ENCODE peak calls at places on chromosomes 5 and 9, in four cellular contexts. One of them, this sample, is unnamed.

GRCh38 chr5:171336486-171337206 is 27.6 kb downstream of the TLX3 start:
- DNase-seq in WTC11: peak
- DNase-seq in K562: no peak
- DNase-seq in HepG2: no peak
- DNase-seq in this sample: no peak

GRCh38 chr5:132019857-132020555 is 8.5 kb upstream of the ACSL6 start:
- DNase-seq in WTC11: no peak
- DNase-seq in K562: no peak
- DNase-seq in HepG2: no peak
- DNase-seq in this sample: peak

GRCh38 chr9:125534934-125535701 is 171.9 kb downstream of the MAPKAP1 start:
- DNase-seq in WTC11: no peak
- DNase-seq in K562: no peak
- DNase-seq in HepG2: no peak
- DNase-seq in this sample: no peak

GRCh38 chr9:105329729-105330082 is 85.3 kb downstream of the SLC44A1 start:
- DNase-seq in WTC11: no peak
- DNase-seq in K562: no peak
- DNase-seq in HepG2: no peak
- DNase-seq in this sample: no peak

GRCh38 chr5:118253401-118254061 is 734.8 kb downstream of the DTWD2 start:
- DNase-seq in WTC11: no peak
- DNase-seq in K562: no peak
- DNase-seq in HepG2: no peak
- DNase-seq in this sample: no peak

GRCh38 chr9:72338631-72339030 is 26.4 kb downstream of the ZFAND5 start:
- DNase-seq in WTC11: no peak
- DNase-seq in K562: no peak
- DNase-seq in HepG2: no peak
- DNase-seq in this sample: no peak

GRCh38 chr9:118059520-118060278 is 355.5 kb downstream of the TLR4 start:
- DNase-seq in WTC11: peak
- DNase-seq in K562: no peak
- DNase-seq in HepG2: peak
- DNase-seq in this sample: no peak

GRCh38 chr9:75429531-75430454 is 341.5 kb downstream of the OSTF1 start:
- DNase-seq in WTC11: no peak
- DNase-seq in K562: no peak
- DNase-seq in HepG2: no peak
- DNase-seq in this sample: no peak

GRCh38 chr9:29213374-29214161 is 1640.3 kb upstream of the C9orf72 start:
- DNase-seq in WTC11: peak
- DNase-seq in K562: no peak
- DNase-seq in HepG2: no peak
- DNase-seq in this sample: no peak

GRCh38 chr5:10934789-10935355 is 173.8 kb upstream of the DAP start:
- DNase-seq in WTC11: no peak
- DNase-seq in K562: no peak
- DNase-seq in HepG2: no peak
- DNase-seq in this sample: no peak

GRCh38 chr9:3181049-3181953 is 337.4 kb upstream of the PUM3 start:
- DNase-seq in WTC11: peak
- DNase-seq in K562: peak
- DNase-seq in HepG2: peak
- DNase-seq in this sample: no peak
- TF ChIP-seq TCF7 in WTC11: no peak
- TF ChIP-seq TCF7 in K562: no peak
- TF ChIP-seq TCF7 in HepG2: no peak
- TF ChIP-seq TCF7 in this sample: no peak

GRCh38 chr5:76367623-76368366 is 35.3 kb upstream of the IQGAP2 start:
- DNase-seq in WTC11: no peak
- DNase-seq in K562: peak
- DNase-seq in HepG2: no peak
- DNase-seq in this sample: peak
- TF ChIP-seq TCF7 in WTC11: no peak
- TF ChIP-seq TCF7 in K562: no peak
- TF ChIP-seq TCF7 in HepG2: no peak
- TF ChIP-seq TCF7 in this sample: no peak

DNA sequence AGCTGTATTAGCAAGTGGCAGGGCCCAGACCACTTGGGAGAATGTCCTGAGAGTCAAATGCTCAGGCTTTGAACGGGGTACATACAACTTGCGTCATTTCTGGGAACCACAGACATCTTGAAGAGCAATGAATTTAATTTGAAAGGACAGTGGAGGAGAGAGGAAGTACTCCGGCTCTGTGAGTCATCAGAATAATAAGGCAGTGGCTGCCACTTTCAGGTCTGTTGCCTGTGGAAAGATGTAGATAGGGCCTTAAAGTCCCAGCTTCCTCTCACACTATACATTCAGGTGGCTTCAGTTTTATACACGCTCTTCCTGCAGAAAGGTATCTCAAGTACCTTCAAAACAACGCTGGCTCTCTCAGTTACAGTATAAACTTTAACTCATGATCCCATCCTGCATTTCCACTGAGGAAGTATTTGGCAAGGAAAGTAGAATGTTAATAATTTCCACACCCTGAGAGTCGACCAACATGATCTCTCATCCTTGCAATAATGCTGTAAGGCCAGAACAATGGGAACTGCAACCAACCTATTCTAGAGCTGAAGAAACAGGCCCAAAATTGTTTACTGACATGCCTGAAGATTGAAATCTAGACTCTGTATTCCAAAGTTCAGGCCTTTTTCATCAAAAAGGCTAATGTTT is 6.8 kb upstream of the PRUNE2 start:
- DNase-seq in WTC11: no peak
- DNase-seq in K562: peak
- DNase-seq in HepG2: no peak
- DNase-seq in this sample: no peak
- TF ChIP-seq TCF7 in WTC11: no peak
- TF ChIP-seq TCF7 in K562: no peak
- TF ChIP-seq TCF7 in HepG2: no peak
- TF ChIP-seq TCF7 in this sample: no peak

DNA sequence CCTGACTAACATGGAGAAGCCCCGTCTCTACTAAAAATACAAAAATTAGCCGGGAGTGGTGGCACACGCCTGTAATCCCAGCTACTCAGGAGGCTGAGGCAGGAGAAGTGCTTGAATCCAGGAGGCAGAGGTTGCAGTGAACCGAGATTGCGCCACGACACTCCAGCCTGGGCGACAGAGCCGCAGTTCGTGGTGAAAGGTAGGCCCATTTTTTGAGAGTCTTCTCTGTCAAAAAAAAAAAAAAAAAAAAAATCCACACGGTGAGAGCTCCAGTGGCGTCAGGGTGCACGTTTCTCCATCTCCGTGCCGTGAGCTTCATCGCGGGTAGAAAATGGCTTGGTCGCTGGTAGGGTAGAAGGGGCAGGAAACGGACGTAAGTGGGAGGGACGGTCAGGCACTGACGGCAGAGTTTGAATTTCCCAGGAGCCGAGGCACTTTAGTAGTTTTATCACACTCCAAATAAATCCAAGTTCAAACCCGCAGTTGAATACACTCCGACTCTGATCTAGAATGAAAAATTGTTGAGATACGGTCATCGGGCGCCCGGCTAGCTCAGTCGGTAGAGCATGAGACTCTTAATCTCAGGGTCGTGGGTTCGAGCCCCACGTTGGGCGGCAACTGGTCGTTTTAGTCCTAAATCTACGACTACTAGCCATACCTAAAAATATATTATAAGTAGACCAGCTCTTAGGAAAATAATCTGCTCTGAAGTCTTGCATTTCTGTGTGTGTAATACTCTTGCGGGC is 2.4 kb upstream of the TRIM7 start:
- DNase-seq in WTC11: peak
- DNase-seq in K562: peak
- DNase-seq in HepG2: peak
- DNase-seq in this sample: no peak
- TF ChIP-seq TCF7 in WTC11: no peak
- TF ChIP-seq TCF7 in K562: no peak
- TF ChIP-seq TCF7 in HepG2: no peak
- TF ChIP-seq TCF7 in this sample: no peak

GRCh38 chr9:136762915-136763648 is 1.2 kb downstream of the LCN15 start:
- DNase-seq in WTC11: peak
- DNase-seq in K562: peak
- DNase-seq in HepG2: peak
- DNase-seq in this sample: no peak
- TF ChIP-seq TCF7 in WTC11: no peak
- TF ChIP-seq TCF7 in K562: no peak
- TF ChIP-seq TCF7 in HepG2: no peak
- TF ChIP-seq TCF7 in this sample: no peak

GRCh38 chr5:143554918-143555477 is 151.5 kb upstream of the NR3C1 start:
- DNase-seq in WTC11: no peak
- DNase-seq in K562: no peak
- DNase-seq in HepG2: peak
- DNase-seq in this sample: no peak

GRCh38 chr5:143557992-143558506 is 154.6 kb upstream of the NR3C1 start:
- DNase-seq in WTC11: no peak
- DNase-seq in K562: no peak
- DNase-seq in HepG2: no peak
- DNase-seq in this sample: no peak

GRCh38 chr5:143554194-143554717 is 150.8 kb upstream of the NR3C1 start:
- DNase-seq in WTC11: no peak
- DNase-seq in K562: no peak
- DNase-seq in HepG2: no peak
- DNase-seq in this sample: no peak

GRCh38 chr5:143559586-143559985 is 156.1 kb upstream of the NR3C1 start:
- DNase-seq in WTC11: no peak
- DNase-seq in K562: no peak
- DNase-seq in HepG2: no peak
- DNase-seq in this sample: no peak

DNA sequence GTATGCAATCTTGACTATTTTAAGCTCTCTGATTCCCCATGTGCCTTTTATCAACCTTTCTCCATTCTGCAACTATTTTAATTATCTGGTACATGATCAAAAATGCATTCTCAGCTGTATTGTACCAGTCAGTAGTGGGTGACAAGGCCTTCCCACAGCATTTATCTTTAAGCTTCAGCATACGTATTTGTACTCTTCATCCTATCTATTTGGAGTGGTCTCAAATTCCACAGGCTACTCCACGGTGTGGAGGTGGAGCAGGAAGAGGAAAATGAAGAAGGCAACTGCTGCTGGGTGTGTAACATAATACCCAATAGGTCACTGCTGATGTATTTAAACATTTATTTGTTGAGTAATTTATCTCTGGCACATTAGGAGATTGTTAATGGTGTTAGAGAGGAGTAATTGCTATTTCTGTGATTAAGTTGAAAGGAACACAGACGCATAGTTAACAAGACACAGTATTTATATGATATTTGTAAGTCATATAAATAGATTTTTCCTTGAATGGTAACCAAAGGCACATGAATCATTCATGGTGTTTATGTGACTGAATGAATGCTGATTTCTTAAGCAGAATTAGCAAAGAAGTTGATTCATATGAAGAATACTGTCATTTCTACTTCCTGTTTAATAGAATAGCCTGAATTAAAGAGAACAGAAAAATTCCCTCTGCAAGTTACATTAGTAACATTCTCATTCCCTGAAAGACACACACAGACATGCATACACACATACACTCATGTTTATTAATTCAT is 153.8 kb upstream of the NR3C1 start:
- DNase-seq in WTC11: no peak
- DNase-seq in K562: no peak
- DNase-seq in HepG2: no peak
- DNase-seq in this sample: peak
- TF ChIP-seq TCF7 in WTC11: no peak
- TF ChIP-seq TCF7 in K562: no peak
- TF ChIP-seq TCF7 in HepG2: no peak
- TF ChIP-seq TCF7 in this sample: no peak

GRCh38 chr5:39992617-39993203 is 567.9 kb upstream of the DAB2 start:
- DNase-seq in WTC11: no peak
- DNase-seq in K562: no peak
- DNase-seq in HepG2: no peak
- DNase-seq in this sample: no peak
- TF ChIP-seq TCF7 in WTC11: no peak
- TF ChIP-seq TCF7 in K562: no peak
- TF ChIP-seq TCF7 in HepG2: no peak
- TF ChIP-seq TCF7 in this sample: no peak

GRCh38 chr5:135220394-135221186 is 178.4 kb downstream of the MACROH2A1 start:
- DNase-seq in WTC11: no peak
- DNase-seq in K562: no peak
- DNase-seq in HepG2: no peak
- DNase-seq in this sample: no peak
- TF ChIP-seq TCF7 in WTC11: no peak
- TF ChIP-seq TCF7 in K562: no peak
- TF ChIP-seq TCF7 in HepG2: no peak
- TF ChIP-seq TCF7 in this sample: no peak

GRCh38 chr5:124752854-124753720 is 6.6 kb upstream of the ZNF608 start:
- DNase-seq in WTC11: no peak
- DNase-seq in K562: no peak
- DNase-seq in HepG2: no peak
- DNase-seq in this sample: no peak

GRCh38 chr5:124754206-124754927 is 7.9 kb upstream of the ZNF608 start:
- DNase-seq in WTC11: no peak
- DNase-seq in K562: no peak
- DNase-seq in HepG2: no peak
- DNase-seq in this sample: no peak

GRCh38 chr5:124751031-124751430 is 4.6 kb upstream of the ZNF608 start:
- DNase-seq in WTC11: no peak
- DNase-seq in K562: no peak
- DNase-seq in HepG2: no peak
- DNase-seq in this sample: no peak

GRCh38 chr5:124760608-124761390 is 14.4 kb upstream of the ZNF608 start:
- DNase-seq in WTC11: no peak
- DNase-seq in K562: no peak
- DNase-seq in HepG2: no peak
- DNase-seq in this sample: no peak

GRCh38 chr5:124755565-124755964 is 9.1 kb upstream of the ZNF608 start:
- DNase-seq in WTC11: no peak
- DNase-seq in K562: peak
- DNase-seq in HepG2: peak
- DNase-seq in this sample: no peak
- TF ChIP-seq TCF7 in WTC11: no peak
- TF ChIP-seq TCF7 in K562: no peak
- TF ChIP-seq TCF7 in HepG2: no peak
- TF ChIP-seq TCF7 in this sample: no peak